ENCODE peak calls at places on chromosomes 11 and 22, in ten cellular contexts. One of them, this sample, is unnamed.

GRCh38 chr11:358129-358805 is 11.0 kb upstream of the B4GALNT4 start:
- DNase-seq in T-cell: no peak
- DNase-seq in H9: peak
- DNase-seq in stimulated activated CD8-positive, alpha-beta memory T cell treated with anti-CD3 and anti-CD28 coated beads, Interleukin-15, amount 100 ng/mL, for 48 hours: no peak
- DNase-seq in GM04503: no peak
- DNase-seq in OCI-LY7: no peak
- DNase-seq in left colon: no peak
- DNase-seq in nucleus accumbens: no peak
- DNase-seq in NCI-H460: no peak
- DNase-seq in HCT116: no peak
- DNase-seq in this sample: no peak

GRCh38 chr22:44500623-44501022 is 2.6 kb upstream of the RTL6 start:
- DNase-seq in T-cell: no peak
- DNase-seq in H9: no peak
- DNase-seq in stimulated activated CD8-positive, alpha-beta memory T cell treated with anti-CD3 and anti-CD28 coated beads, Interleukin-15, amount 100 ng/mL, for 48 hours: no peak
- DNase-seq in GM04503: no peak
- DNase-seq in OCI-LY7: no peak
- DNase-seq in left colon: no peak
- DNase-seq in nucleus accumbens: no peak
- DNase-seq in NCI-H460: no peak
- DNase-seq in HCT116: no peak
- DNase-seq in this sample: no peak

GRCh38 chr11:63573881-63574855 is 11.0 kb upstream of the PLAAT2 start:
- DNase-seq in T-cell: no peak
- DNase-seq in H9: peak
- DNase-seq in stimulated activated CD8-positive, alpha-beta memory T cell treated with anti-CD3 and anti-CD28 coated beads, Interleukin-15, amount 100 ng/mL, for 48 hours: no peak
- DNase-seq in GM04503: no peak
- DNase-seq in OCI-LY7: peak
- DNase-seq in left colon: peak
- DNase-seq in nucleus accumbens: peak
- DNase-seq in NCI-H460: peak
- DNase-seq in HCT116: no peak
- DNase-seq in this sample: no peak

GRCh38 chr22:47816121-47816915 is 1053.9 kb downstream of the TBC1D22A start:
- DNase-seq in T-cell: no peak
- DNase-seq in H9: no peak
- DNase-seq in stimulated activated CD8-positive, alpha-beta memory T cell treated with anti-CD3 and anti-CD28 coated beads, Interleukin-15, amount 100 ng/mL, for 48 hours: no peak
- DNase-seq in GM04503: no peak
- DNase-seq in OCI-LY7: no peak
- DNase-seq in left colon: no peak
- DNase-seq in nucleus accumbens: no peak
- DNase-seq in NCI-H460: no peak
- DNase-seq in HCT116: no peak
- DNase-seq in this sample: no peak

GRCh38 chr11:96228472-96228871 is 114.5 kb downstream of the MAML2 start:
- DNase-seq in T-cell: no peak
- DNase-seq in H9: no peak
- DNase-seq in stimulated activated CD8-positive, alpha-beta memory T cell treated with anti-CD3 and anti-CD28 coated beads, Interleukin-15, amount 100 ng/mL, for 48 hours: no peak
- DNase-seq in GM04503: no peak
- DNase-seq in OCI-LY7: no peak
- DNase-seq in left colon: peak
- DNase-seq in nucleus accumbens: no peak
- DNase-seq in NCI-H460: peak
- DNase-seq in HCT116: peak
- DNase-seq in this sample: no peak

GRCh38 chr11:67312187-67313021 is 9.1 kb downstream of the SSH3 start:
- DNase-seq in T-cell: peak
- DNase-seq in H9: no peak
- DNase-seq in stimulated activated CD8-positive, alpha-beta memory T cell treated with anti-CD3 and anti-CD28 coated beads, Interleukin-15, amount 100 ng/mL, for 48 hours: no peak
- DNase-seq in GM04503: no peak
- DNase-seq in OCI-LY7: no peak
- DNase-seq in left colon: peak
- DNase-seq in nucleus accumbens: no peak
- DNase-seq in NCI-H460: no peak
- DNase-seq in HCT116: no peak
- DNase-seq in this sample: no peak

GRCh38 chr11:61756452-61757212 is 4.2 kb downstream of the MYRF start:
- DNase-seq in T-cell: no peak
- DNase-seq in H9: no peak
- DNase-seq in stimulated activated CD8-positive, alpha-beta memory T cell treated with anti-CD3 and anti-CD28 coated beads, Interleukin-15, amount 100 ng/mL, for 48 hours: peak
- DNase-seq in GM04503: no peak
- DNase-seq in OCI-LY7: no peak
- DNase-seq in left colon: peak
- DNase-seq in nucleus accumbens: no peak
- DNase-seq in NCI-H460: no peak
- DNase-seq in HCT116: peak
- DNase-seq in this sample: peak

GRCh38 chr11:84437129-84438123 is 1151.3 kb upstream of the CCDC90B start:
- DNase-seq in T-cell: no peak
- DNase-seq in H9: peak
- DNase-seq in stimulated activated CD8-positive, alpha-beta memory T cell treated with anti-CD3 and anti-CD28 coated beads, Interleukin-15, amount 100 ng/mL, for 48 hours: no peak
- DNase-seq in GM04503: no peak
- DNase-seq in OCI-LY7: peak
- DNase-seq in left colon: no peak
- DNase-seq in nucleus accumbens: peak
- DNase-seq in NCI-H460: no peak
- DNase-seq in HCT116: no peak
- DNase-seq in this sample: no peak

GRCh38 chr11:46281374-46281831 is 3.9 kb downstream of the CREB3L1 start:
- DNase-seq in T-cell: no peak
- DNase-seq in H9: no peak
- DNase-seq in stimulated activated CD8-positive, alpha-beta memory T cell treated with anti-CD3 and anti-CD28 coated beads, Interleukin-15, amount 100 ng/mL, for 48 hours: no peak
- DNase-seq in GM04503: no peak
- DNase-seq in OCI-LY7: no peak
- DNase-seq in left colon: peak
- DNase-seq in nucleus accumbens: no peak
- DNase-seq in NCI-H460: no peak
- DNase-seq in HCT116: no peak
- DNase-seq in this sample: no peak

GRCh38 chr11:117296881-117297280 is 5.7 kb downstream of the BACE1-AS start:
- DNase-seq in T-cell: no peak
- DNase-seq in H9: no peak
- DNase-seq in stimulated activated CD8-positive, alpha-beta memory T cell treated with anti-CD3 and anti-CD28 coated beads, Interleukin-15, amount 100 ng/mL, for 48 hours: no peak
- DNase-seq in GM04503: no peak
- DNase-seq in OCI-LY7: no peak
- DNase-seq in left colon: no peak
- DNase-seq in nucleus accumbens: no peak
- DNase-seq in NCI-H460: no peak
- DNase-seq in HCT116: no peak
- DNase-seq in this sample: no peak

GRCh38 chr11:12274056-12274455 is 103.3 kb upstream of the PARVA start:
- DNase-seq in T-cell: no peak
- DNase-seq in H9: no peak
- DNase-seq in stimulated activated CD8-positive, alpha-beta memory T cell treated with anti-CD3 and anti-CD28 coated beads, Interleukin-15, amount 100 ng/mL, for 48 hours: no peak
- DNase-seq in GM04503: no peak
- DNase-seq in OCI-LY7: no peak
- DNase-seq in left colon: peak
- DNase-seq in nucleus accumbens: no peak
- DNase-seq in NCI-H460: no peak
- DNase-seq in HCT116: no peak
- DNase-seq in this sample: no peak

GRCh38 chr11:27902981-27903624 is 202.8 kb upstream of the BDNF start:
- DNase-seq in T-cell: no peak
- DNase-seq in H9: no peak
- DNase-seq in stimulated activated CD8-positive, alpha-beta memory T cell treated with anti-CD3 and anti-CD28 coated beads, Interleukin-15, amount 100 ng/mL, for 48 hours: no peak
- DNase-seq in GM04503: peak
- DNase-seq in OCI-LY7: no peak
- DNase-seq in left colon: no peak
- DNase-seq in nucleus accumbens: no peak
- DNase-seq in NCI-H460: no peak
- DNase-seq in HCT116: no peak
- DNase-seq in this sample: no peak

GRCh38 chr11:278001-278951 is at the start of gene NLRP6:
- DNase-seq in T-cell: no peak
- DNase-seq in H9: no peak
- DNase-seq in stimulated activated CD8-positive, alpha-beta memory T cell treated with anti-CD3 and anti-CD28 coated beads, Interleukin-15, amount 100 ng/mL, for 48 hours: no peak
- DNase-seq in GM04503: no peak
- DNase-seq in OCI-LY7: no peak
- DNase-seq in left colon: no peak
- DNase-seq in nucleus accumbens: no peak
- DNase-seq in NCI-H460: no peak
- DNase-seq in HCT116: no peak
- DNase-seq in this sample: no peak

GRCh38 chr11:15577519-15577918 is 462.8 kb downstream of the INSC start:
- DNase-seq in T-cell: no peak
- DNase-seq in H9: no peak
- DNase-seq in stimulated activated CD8-positive, alpha-beta memory T cell treated with anti-CD3 and anti-CD28 coated beads, Interleukin-15, amount 100 ng/mL, for 48 hours: no peak
- DNase-seq in GM04503: no peak
- DNase-seq in OCI-LY7: no peak
- DNase-seq in left colon: no peak
- DNase-seq in nucleus accumbens: no peak
- DNase-seq in NCI-H460: no peak
- DNase-seq in HCT116: no peak
- DNase-seq in this sample: no peak

GRCh38 chr11:11806074-11806473 is 35.7 kb upstream of the USP47 start:
- DNase-seq in T-cell: no peak
- DNase-seq in H9: no peak
- DNase-seq in stimulated activated CD8-positive, alpha-beta memory T cell treated with anti-CD3 and anti-CD28 coated beads, Interleukin-15, amount 100 ng/mL, for 48 hours: no peak
- DNase-seq in GM04503: no peak
- DNase-seq in OCI-LY7: no peak
- DNase-seq in left colon: no peak
- DNase-seq in nucleus accumbens: no peak
- DNase-seq in NCI-H460: no peak
- DNase-seq in HCT116: no peak
- DNase-seq in this sample: no peak

GRCh38 chr11:79179087-79179486 is 261.7 kb downstream of the TENM4 start:
- DNase-seq in T-cell: no peak
- DNase-seq in H9: no peak
- DNase-seq in stimulated activated CD8-positive, alpha-beta memory T cell treated with anti-CD3 and anti-CD28 coated beads, Interleukin-15, amount 100 ng/mL, for 48 hours: no peak
- DNase-seq in GM04503: no peak
- DNase-seq in OCI-LY7: no peak
- DNase-seq in left colon: no peak
- DNase-seq in nucleus accumbens: no peak
- DNase-seq in NCI-H460: no peak
- DNase-seq in HCT116: no peak
- DNase-seq in this sample: no peak

GRCh38 chr11:111797145-111797581 is 31.0 kb upstream of the PPP2R1B start:
- DNase-seq in T-cell: no peak
- DNase-seq in H9: no peak
- DNase-seq in stimulated activated CD8-positive, alpha-beta memory T cell treated with anti-CD3 and anti-CD28 coated beads, Interleukin-15, amount 100 ng/mL, for 48 hours: no peak
- DNase-seq in GM04503: no peak
- DNase-seq in OCI-LY7: peak
- DNase-seq in left colon: peak
- DNase-seq in nucleus accumbens: no peak
- DNase-seq in NCI-H460: no peak
- DNase-seq in HCT116: no peak
- DNase-seq in this sample: no peak

GRCh38 chr22:49658902-49659280 is 168.8 kb downstream of the BRD1 start:
- DNase-seq in T-cell: no peak
- DNase-seq in H9: no peak
- DNase-seq in stimulated activated CD8-positive, alpha-beta memory T cell treated with anti-CD3 and anti-CD28 coated beads, Interleukin-15, amount 100 ng/mL, for 48 hours: no peak
- DNase-seq in GM04503: no peak
- DNase-seq in OCI-LY7: no peak
- DNase-seq in left colon: no peak
- DNase-seq in nucleus accumbens: peak
- DNase-seq in NCI-H460: no peak
- DNase-seq in HCT116: no peak
- DNase-seq in this sample: no peak

GRCh38 chr22:24996420-24996952 is 44.0 kb downstream of the KIAA1671 start:
- DNase-seq in T-cell: no peak
- DNase-seq in H9: peak
- DNase-seq in stimulated activated CD8-positive, alpha-beta memory T cell treated with anti-CD3 and anti-CD28 coated beads, Interleukin-15, amount 100 ng/mL, for 48 hours: no peak
- DNase-seq in GM04503: no peak
- DNase-seq in OCI-LY7: no peak
- DNase-seq in left colon: peak
- DNase-seq in nucleus accumbens: no peak
- DNase-seq in NCI-H460: peak
- DNase-seq in HCT116: peak
- DNase-seq in this sample: peak

GRCh38 chr11:123425367-123425766 is 4.7 kb upstream of the GRAMD1B start:
- DNase-seq in T-cell: no peak
- DNase-seq in H9: no peak
- DNase-seq in stimulated activated CD8-positive, alpha-beta memory T cell treated with anti-CD3 and anti-CD28 coated beads, Interleukin-15, amount 100 ng/mL, for 48 hours: no peak
- DNase-seq in GM04503: no peak
- DNase-seq in OCI-LY7: no peak
- DNase-seq in left colon: no peak
- DNase-seq in nucleus accumbens: no peak
- DNase-seq in NCI-H460: no peak
- DNase-seq in HCT116: no peak
- DNase-seq in this sample: no peak

GRCh38 chr22:46084376-46084775 is 66.0 kb upstream of the PPARA start:
- DNase-seq in T-cell: no peak
- DNase-seq in H9: no peak
- DNase-seq in stimulated activated CD8-positive, alpha-beta memory T cell treated with anti-CD3 and anti-CD28 coated beads, Interleukin-15, amount 100 ng/mL, for 48 hours: no peak
- DNase-seq in GM04503: no peak
- DNase-seq in OCI-LY7: no peak
- DNase-seq in left colon: no peak
- DNase-seq in nucleus accumbens: no peak
- DNase-seq in NCI-H460: no peak
- DNase-seq in HCT116: no peak
- DNase-seq in this sample: no peak

GRCh38 chr11:44110231-44110679 is 14.8 kb downstream of the EXT2 start:
- DNase-seq in T-cell: peak
- DNase-seq in H9: peak
- DNase-seq in stimulated activated CD8-positive, alpha-beta memory T cell treated with anti-CD3 and anti-CD28 coated beads, Interleukin-15, amount 100 ng/mL, for 48 hours: no peak
- DNase-seq in GM04503: no peak
- DNase-seq in OCI-LY7: peak
- DNase-seq in left colon: peak
- DNase-seq in nucleus accumbens: peak
- DNase-seq in NCI-H460: peak
- DNase-seq in HCT116: no peak
- DNase-seq in this sample: peak

GRCh38 chr22:47351836-47352579 is 589.6 kb downstream of the TBC1D22A start:
- DNase-seq in T-cell: no peak
- DNase-seq in H9: no peak
- DNase-seq in stimulated activated CD8-positive, alpha-beta memory T cell treated with anti-CD3 and anti-CD28 coated beads, Interleukin-15, amount 100 ng/mL, for 48 hours: no peak
- DNase-seq in GM04503: no peak
- DNase-seq in OCI-LY7: no peak
- DNase-seq in left colon: no peak
- DNase-seq in nucleus accumbens: no peak
- DNase-seq in NCI-H460: no peak
- DNase-seq in HCT116: no peak
- DNase-seq in this sample: no peak

GRCh38 chr11:86952221-86952875 is 2.8 kb downstream of the FZD4 start:
- DNase-seq in T-cell: no peak
- DNase-seq in H9: no peak
- DNase-seq in stimulated activated CD8-positive, alpha-beta memory T cell treated with anti-CD3 and anti-CD28 coated beads, Interleukin-15, amount 100 ng/mL, for 48 hours: no peak
- DNase-seq in GM04503: no peak
- DNase-seq in OCI-LY7: no peak
- DNase-seq in left colon: no peak
- DNase-seq in nucleus accumbens: no peak
- DNase-seq in NCI-H460: no peak
- DNase-seq in HCT116: no peak
- DNase-seq in this sample: no peak

GRCh38 chr22:20645954-20646353 is 128.0 kb upstream of the SERPIND1 start:
- DNase-seq in T-cell: no peak
- DNase-seq in H9: peak
- DNase-seq in stimulated activated CD8-positive, alpha-beta memory T cell treated with anti-CD3 and anti-CD28 coated beads, Interleukin-15, amount 100 ng/mL, for 48 hours: no peak
- DNase-seq in GM04503: no peak
- DNase-seq in OCI-LY7: no peak
- DNase-seq in left colon: no peak
- DNase-seq in nucleus accumbens: no peak
- DNase-seq in NCI-H460: no peak
- DNase-seq in HCT116: no peak
- DNase-seq in this sample: no peak

GRCh38 chr11:45593992-45594391 is 71.4 kb downstream of the CHST1 start:
- DNase-seq in T-cell: no peak
- DNase-seq in H9: no peak
- DNase-seq in stimulated activated CD8-positive, alpha-beta memory T cell treated with anti-CD3 and anti-CD28 coated beads, Interleukin-15, amount 100 ng/mL, for 48 hours: no peak
- DNase-seq in GM04503: no peak
- DNase-seq in OCI-LY7: peak
- DNase-seq in left colon: no peak
- DNase-seq in nucleus accumbens: no peak
- DNase-seq in NCI-H460: no peak
- DNase-seq in HCT116: peak
- DNase-seq in this sample: no peak

GRCh38 chr11:108584973-108585372 is 8.6 kb downstream of the EXPH5 start:
- DNase-seq in T-cell: no peak
- DNase-seq in H9: no peak
- DNase-seq in stimulated activated CD8-positive, alpha-beta memory T cell treated with anti-CD3 and anti-CD28 coated beads, Interleukin-15, amount 100 ng/mL, for 48 hours: no peak
- DNase-seq in GM04503: no peak
- DNase-seq in OCI-LY7: no peak
- DNase-seq in left colon: no peak
- DNase-seq in nucleus accumbens: no peak
- DNase-seq in NCI-H460: no peak
- DNase-seq in HCT116: no peak
- DNase-seq in this sample: no peak

GRCh38 chr11:84865257-84865656 is 761.9 kb downstream of the DLG2 start:
- DNase-seq in T-cell: no peak
- DNase-seq in H9: no peak
- DNase-seq in stimulated activated CD8-positive, alpha-beta memory T cell treated with anti-CD3 and anti-CD28 coated beads, Interleukin-15, amount 100 ng/mL, for 48 hours: no peak
- DNase-seq in GM04503: no peak
- DNase-seq in OCI-LY7: no peak
- DNase-seq in left colon: no peak
- DNase-seq in nucleus accumbens: no peak
- DNase-seq in NCI-H460: no peak
- DNase-seq in HCT116: no peak
- DNase-seq in this sample: no peak